ENCODE peak calls at places on chromosomes 7 and 10, in eight cellular contexts. One of them, this sample, is unnamed.

GRCh38 chr10:97016728-97017473 is 168.9 kb downstream of the SLIT1 start:
- DNase-seq in GM23338: peak
- DNase-seq in CD8-positive, alpha-beta T cell: no peak
- DNase-seq in SW480: no peak
- DNase-seq in heart left ventricle: no peak
- DNase-seq in H7: peak
- DNase-seq in ureter: no peak
- DNase-seq in activated naive CD8-positive, alpha-beta T cell treated with anti-CD3 and anti-CD28 coated beads, Interleukin-2, amount 10 ng/mL, durations not matched to agents 7 days and 5 days: peak
- DNase-seq in this sample: no peak

GRCh38 chr10:21518629-21519321 is 6.7 kb downstream of the SKIDA1 start:
- DNase-seq in heart left ventricle: no peak
- DNase-seq in CD8-positive, alpha-beta T cell: no peak
- DNase-seq in activated naive CD8-positive, alpha-beta T cell treated with anti-CD3 and anti-CD28 coated beads, Interleukin-2, amount 10 ng/mL, durations not matched to agents 7 days and 5 days: no peak
- DNase-seq in SW480: no peak
- DNase-seq in ureter: no peak
- DNase-seq in GM23338: no peak
- DNase-seq in H7: no peak
- DNase-seq in this sample: no peak

GRCh38 chr10:239109-239508 is 103.9 kb downstream of the ZMYND11 start:
- DNase-seq in SW480: no peak
- DNase-seq in heart left ventricle: no peak
- DNase-seq in activated naive CD8-positive, alpha-beta T cell treated with anti-CD3 and anti-CD28 coated beads, Interleukin-2, amount 10 ng/mL, durations not matched to agents 7 days and 5 days: no peak
- DNase-seq in H7: no peak
- DNase-seq in GM23338: no peak
- DNase-seq in ureter: no peak
- DNase-seq in CD8-positive, alpha-beta T cell: no peak
- DNase-seq in this sample: no peak

GRCh38 chr7:65239707-65240352 is 133.8 kb upstream of the ZNF92 start:
- DNase-seq in ureter: no peak
- DNase-seq in activated naive CD8-positive, alpha-beta T cell treated with anti-CD3 and anti-CD28 coated beads, Interleukin-2, amount 10 ng/mL, durations not matched to agents 7 days and 5 days: no peak
- DNase-seq in heart left ventricle: no peak
- DNase-seq in GM23338: peak
- DNase-seq in SW480: peak
- DNase-seq in H7: peak
- DNase-seq in CD8-positive, alpha-beta T cell: no peak
- DNase-seq in this sample: no peak

GRCh38 chr7:151249034-151249731 is 689 bp upstream of the SMARCD3 start:
- DNase-seq in SW480: peak
- DNase-seq in H7: peak
- DNase-seq in activated naive CD8-positive, alpha-beta T cell treated with anti-CD3 and anti-CD28 coated beads, Interleukin-2, amount 10 ng/mL, durations not matched to agents 7 days and 5 days: peak
- DNase-seq in CD8-positive, alpha-beta T cell: no peak
- DNase-seq in ureter: peak
- DNase-seq in GM23338: peak
- DNase-seq in heart left ventricle: peak
- DNase-seq in this sample: no peak

GRCh38 chr10:71774916-71775702 is 1.8 kb upstream of the VSIR start:
- DNase-seq in SW480: no peak
- DNase-seq in CD8-positive, alpha-beta T cell: no peak
- DNase-seq in ureter: no peak
- DNase-seq in H7: no peak
- DNase-seq in activated naive CD8-positive, alpha-beta T cell treated with anti-CD3 and anti-CD28 coated beads, Interleukin-2, amount 10 ng/mL, durations not matched to agents 7 days and 5 days: no peak
- DNase-seq in GM23338: no peak
- DNase-seq in heart left ventricle: peak
- DNase-seq in this sample: no peak

GRCh38 chr7:158034571-158034970 is 553.1 kb downstream of the PTPRN2 start:
- DNase-seq in H7: no peak
- DNase-seq in GM23338: no peak
- DNase-seq in CD8-positive, alpha-beta T cell: no peak
- DNase-seq in activated naive CD8-positive, alpha-beta T cell treated with anti-CD3 and anti-CD28 coated beads, Interleukin-2, amount 10 ng/mL, durations not matched to agents 7 days and 5 days: no peak
- DNase-seq in ureter: no peak
- DNase-seq in heart left ventricle: no peak
- DNase-seq in SW480: no peak
- DNase-seq in this sample: no peak

GRCh38 chr7:106309352-106309751 is 24.6 kb upstream of the NAMPT start:
- DNase-seq in GM23338: no peak
- DNase-seq in H7: no peak
- DNase-seq in activated naive CD8-positive, alpha-beta T cell treated with anti-CD3 and anti-CD28 coated beads, Interleukin-2, amount 10 ng/mL, durations not matched to agents 7 days and 5 days: no peak
- DNase-seq in ureter: no peak
- DNase-seq in CD8-positive, alpha-beta T cell: no peak
- DNase-seq in SW480: no peak
- DNase-seq in heart left ventricle: no peak
- DNase-seq in this sample: no peak

GRCh38 chr10:22821501-22821900 is 106.4 kb upstream of the ARMC3 start:
- DNase-seq in SW480: no peak
- DNase-seq in GM23338: no peak
- DNase-seq in activated naive CD8-positive, alpha-beta T cell treated with anti-CD3 and anti-CD28 coated beads, Interleukin-2, amount 10 ng/mL, durations not matched to agents 7 days and 5 days: no peak
- DNase-seq in heart left ventricle: no peak
- DNase-seq in H7: no peak
- DNase-seq in ureter: no peak
- DNase-seq in CD8-positive, alpha-beta T cell: no peak
- DNase-seq in this sample: no peak

GRCh38 chr10:114779803-114780609 is 41.6 kb upstream of the FHIP2A start:
- DNase-seq in CD8-positive, alpha-beta T cell: no peak
- DNase-seq in heart left ventricle: no peak
- DNase-seq in H7: no peak
- DNase-seq in ureter: peak
- DNase-seq in activated naive CD8-positive, alpha-beta T cell treated with anti-CD3 and anti-CD28 coated beads, Interleukin-2, amount 10 ng/mL, durations not matched to agents 7 days and 5 days: no peak
- DNase-seq in SW480: peak
- DNase-seq in GM23338: no peak
- DNase-seq in this sample: no peak

GRCh38 chr7:46229409-46229808 is 308.3 kb upstream of the IGFBP3 start:
- DNase-seq in CD8-positive, alpha-beta T cell: no peak
- DNase-seq in ureter: no peak
- DNase-seq in H7: no peak
- DNase-seq in GM23338: no peak
- DNase-seq in heart left ventricle: no peak
- DNase-seq in SW480: no peak
- DNase-seq in activated naive CD8-positive, alpha-beta T cell treated with anti-CD3 and anti-CD28 coated beads, Interleukin-2, amount 10 ng/mL, durations not matched to agents 7 days and 5 days: no peak
- DNase-seq in this sample: no peak

GRCh38 chr10:11227103-11227502 is 209.4 kb downstream of the CELF2 start:
- DNase-seq in SW480: no peak
- DNase-seq in CD8-positive, alpha-beta T cell: no peak
- DNase-seq in heart left ventricle: no peak
- DNase-seq in GM23338: no peak
- DNase-seq in activated naive CD8-positive, alpha-beta T cell treated with anti-CD3 and anti-CD28 coated beads, Interleukin-2, amount 10 ng/mL, durations not matched to agents 7 days and 5 days: no peak
- DNase-seq in ureter: no peak
- DNase-seq in H7: no peak
- DNase-seq in this sample: no peak

GRCh38 chr7:104133238-104133637 is 74.6 kb downstream of the ORC5 start:
- DNase-seq in GM23338: no peak
- DNase-seq in H7: no peak
- DNase-seq in ureter: no peak
- DNase-seq in CD8-positive, alpha-beta T cell: no peak
- DNase-seq in heart left ventricle: no peak
- DNase-seq in activated naive CD8-positive, alpha-beta T cell treated with anti-CD3 and anti-CD28 coated beads, Interleukin-2, amount 10 ng/mL, durations not matched to agents 7 days and 5 days: no peak
- DNase-seq in SW480: no peak
- DNase-seq in this sample: no peak

GRCh38 chr10:13681528-13681927 is 94.8 kb downstream of the PRPF18 start:
- DNase-seq in activated naive CD8-positive, alpha-beta T cell treated with anti-CD3 and anti-CD28 coated beads, Interleukin-2, amount 10 ng/mL, durations not matched to agents 7 days and 5 days: no peak
- DNase-seq in heart left ventricle: no peak
- DNase-seq in H7: no peak
- DNase-seq in SW480: no peak
- DNase-seq in GM23338: no peak
- DNase-seq in CD8-positive, alpha-beta T cell: no peak
- DNase-seq in ureter: no peak
- DNase-seq in this sample: no peak

GRCh38 chr10:76647276-76647675 is 990.3 kb downstream of the KCNMA1 start:
- DNase-seq in ureter: no peak
- DNase-seq in activated naive CD8-positive, alpha-beta T cell treated with anti-CD3 and anti-CD28 coated beads, Interleukin-2, amount 10 ng/mL, durations not matched to agents 7 days and 5 days: no peak
- DNase-seq in SW480: peak
- DNase-seq in heart left ventricle: no peak
- DNase-seq in H7: no peak
- DNase-seq in GM23338: no peak
- DNase-seq in CD8-positive, alpha-beta T cell: no peak
- DNase-seq in this sample: no peak

GRCh38 chr10:103547391-103547946 is 54.0 kb downstream of the NEURL1 start:
- DNase-seq in H7: peak
- DNase-seq in heart left ventricle: no peak
- DNase-seq in SW480: no peak
- DNase-seq in GM23338: no peak
- DNase-seq in ureter: no peak
- DNase-seq in activated naive CD8-positive, alpha-beta T cell treated with anti-CD3 and anti-CD28 coated beads, Interleukin-2, amount 10 ng/mL, durations not matched to agents 7 days and 5 days: no peak
- DNase-seq in CD8-positive, alpha-beta T cell: no peak
- DNase-seq in this sample: no peak

GRCh38 chr7:16028103-16028502 is 341.6 kb upstream of the MEOX2 start:
- DNase-seq in GM23338: peak
- DNase-seq in ureter: no peak
- DNase-seq in heart left ventricle: no peak
- DNase-seq in activated naive CD8-positive, alpha-beta T cell treated with anti-CD3 and anti-CD28 coated beads, Interleukin-2, amount 10 ng/mL, durations not matched to agents 7 days and 5 days: no peak
- DNase-seq in SW480: no peak
- DNase-seq in H7: no peak
- DNase-seq in CD8-positive, alpha-beta T cell: no peak
- DNase-seq in this sample: no peak

GRCh38 chr7:43362652-43363428 is 220.1 kb upstream of the STK17A start:
- DNase-seq in GM23338: no peak
- DNase-seq in ureter: no peak
- DNase-seq in H7: no peak
- DNase-seq in activated naive CD8-positive, alpha-beta T cell treated with anti-CD3 and anti-CD28 coated beads, Interleukin-2, amount 10 ng/mL, durations not matched to agents 7 days and 5 days: no peak
- DNase-seq in SW480: no peak
- DNase-seq in heart left ventricle: no peak
- DNase-seq in CD8-positive, alpha-beta T cell: no peak
- DNase-seq in this sample: no peak

GRCh38 chr10:9668411-9668810 is 1349.3 kb upstream of the CELF2 start:
- DNase-seq in heart left ventricle: no peak
- DNase-seq in ureter: no peak
- DNase-seq in SW480: no peak
- DNase-seq in H7: no peak
- DNase-seq in CD8-positive, alpha-beta T cell: no peak
- DNase-seq in GM23338: no peak
- DNase-seq in activated naive CD8-positive, alpha-beta T cell treated with anti-CD3 and anti-CD28 coated beads, Interleukin-2, amount 10 ng/mL, durations not matched to agents 7 days and 5 days: no peak
- DNase-seq in this sample: no peak

GRCh38 chr10:30553625-30554442 is 75.7 kb downstream of the LYZL2 start:
- DNase-seq in ureter: peak
- DNase-seq in SW480: no peak
- DNase-seq in GM23338: peak
- DNase-seq in CD8-positive, alpha-beta T cell: no peak
- DNase-seq in activated naive CD8-positive, alpha-beta T cell treated with anti-CD3 and anti-CD28 coated beads, Interleukin-2, amount 10 ng/mL, durations not matched to agents 7 days and 5 days: no peak
- DNase-seq in heart left ventricle: peak
- DNase-seq in H7: peak
- DNase-seq in this sample: peak

GRCh38 chr10:131570716-131571307 is 259.3 kb upstream of the TCERG1L start:
- DNase-seq in CD8-positive, alpha-beta T cell: no peak
- DNase-seq in GM23338: no peak
- DNase-seq in activated naive CD8-positive, alpha-beta T cell treated with anti-CD3 and anti-CD28 coated beads, Interleukin-2, amount 10 ng/mL, durations not matched to agents 7 days and 5 days: no peak
- DNase-seq in H7: no peak
- DNase-seq in ureter: peak
- DNase-seq in heart left ventricle: no peak
- DNase-seq in SW480: no peak
- DNase-seq in this sample: no peak

GRCh38 chr7:1555046-1555812 is 776 bp downstream of the TMEM184A start:
- DNase-seq in heart left ventricle: no peak
- DNase-seq in activated naive CD8-positive, alpha-beta T cell treated with anti-CD3 and anti-CD28 coated beads, Interleukin-2, amount 10 ng/mL, durations not matched to agents 7 days and 5 days: no peak
- DNase-seq in GM23338: peak
- DNase-seq in ureter: peak
- DNase-seq in CD8-positive, alpha-beta T cell: no peak
- DNase-seq in H7: peak
- DNase-seq in SW480: peak
- DNase-seq in this sample: no peak

GRCh38 chr7:42332605-42333222 is 95.7 kb upstream of the GLI3 start:
- DNase-seq in ureter: no peak
- DNase-seq in SW480: no peak
- DNase-seq in CD8-positive, alpha-beta T cell: no peak
- DNase-seq in heart left ventricle: no peak
- DNase-seq in activated naive CD8-positive, alpha-beta T cell treated with anti-CD3 and anti-CD28 coated beads, Interleukin-2, amount 10 ng/mL, durations not matched to agents 7 days and 5 days: no peak
- DNase-seq in GM23338: no peak
- DNase-seq in H7: no peak
- DNase-seq in this sample: no peak

GRCh38 chr10:78053201-78053868 is 19.7 kb downstream of the RPS24 start:
- DNase-seq in ureter: no peak
- DNase-seq in GM23338: no peak
- DNase-seq in activated naive CD8-positive, alpha-beta T cell treated with anti-CD3 and anti-CD28 coated beads, Interleukin-2, amount 10 ng/mL, durations not matched to agents 7 days and 5 days: no peak
- DNase-seq in heart left ventricle: no peak
- DNase-seq in CD8-positive, alpha-beta T cell: no peak
- DNase-seq in SW480: no peak
- DNase-seq in H7: no peak
- DNase-seq in this sample: no peak

GRCh38 chr7:35685781-35686180 is 9.2 kb downstream of the HERPUD2 start:
- DNase-seq in H7: no peak
- DNase-seq in ureter: no peak
- DNase-seq in SW480: no peak
- DNase-seq in heart left ventricle: no peak
- DNase-seq in CD8-positive, alpha-beta T cell: no peak
- DNase-seq in GM23338: no peak
- DNase-seq in activated naive CD8-positive, alpha-beta T cell treated with anti-CD3 and anti-CD28 coated beads, Interleukin-2, amount 10 ng/mL, durations not matched to agents 7 days and 5 days: no peak
- DNase-seq in this sample: no peak

GRCh38 chr7:23594879-23595604 is 2.1 kb upstream of the CCDC126 start:
- DNase-seq in heart left ventricle: no peak
- DNase-seq in SW480: peak
- DNase-seq in activated naive CD8-positive, alpha-beta T cell treated with anti-CD3 and anti-CD28 coated beads, Interleukin-2, amount 10 ng/mL, durations not matched to agents 7 days and 5 days: no peak
- DNase-seq in CD8-positive, alpha-beta T cell: no peak
- DNase-seq in ureter: no peak
- DNase-seq in GM23338: no peak
- DNase-seq in H7: no peak
- DNase-seq in this sample: no peak

GRCh38 chr10:126268104-126268900 is 120.0 kb downstream of the ADAM12 start:
- DNase-seq in GM23338: no peak
- DNase-seq in CD8-positive, alpha-beta T cell: no peak
- DNase-seq in ureter: no peak
- DNase-seq in heart left ventricle: no peak
- DNase-seq in activated naive CD8-positive, alpha-beta T cell treated with anti-CD3 and anti-CD28 coated beads, Interleukin-2, amount 10 ng/mL, durations not matched to agents 7 days and 5 days: no peak
- DNase-seq in SW480: no peak
- DNase-seq in H7: no peak
- DNase-seq in this sample: no peak

GRCh38 chr10:127046975-127047877 is 142.0 kb downstream of the DOCK1 start:
- DNase-seq in GM23338: no peak
- DNase-seq in H7: no peak
- DNase-seq in SW480: no peak
- DNase-seq in activated naive CD8-positive, alpha-beta T cell treated with anti-CD3 and anti-CD28 coated beads, Interleukin-2, amount 10 ng/mL, durations not matched to agents 7 days and 5 days: no peak
- DNase-seq in CD8-positive, alpha-beta T cell: no peak
- DNase-seq in heart left ventricle: no peak
- DNase-seq in ureter: no peak
- DNase-seq in this sample: no peak

GRCh38 chr10:5557799-5558771 is 33.3 kb downstream of the CALML3 start:
- DNase-seq in ureter: peak
- DNase-seq in heart left ventricle: no peak
- DNase-seq in GM23338: peak
- DNase-seq in CD8-positive, alpha-beta T cell: no peak
- DNase-seq in H7: peak
- DNase-seq in activated naive CD8-positive, alpha-beta T cell treated with anti-CD3 and anti-CD28 coated beads, Interleukin-2, amount 10 ng/mL, durations not matched to agents 7 days and 5 days: peak
- DNase-seq in SW480: no peak
- DNase-seq in this sample: no peak

GRCh38 chr7:105439174-105439893 is 50.6 kb upstream of the SRPK2 start:
- DNase-seq in ureter: no peak
- DNase-seq in H7: peak
- DNase-seq in CD8-positive, alpha-beta T cell: no peak
- DNase-seq in GM23338: no peak
- DNase-seq in heart left ventricle: no peak
- DNase-seq in activated naive CD8-positive, alpha-beta T cell treated with anti-CD3 and anti-CD28 coated beads, Interleukin-2, amount 10 ng/mL, durations not matched to agents 7 days and 5 days: no peak
- DNase-seq in SW480: peak
- DNase-seq in this sample: no peak

GRCh38 chr10:61179734-61180133 is 235.7 kb upstream of the RHOBTB1 start:
- DNase-seq in heart left ventricle: no peak
- DNase-seq in GM23338: no peak
- DNase-seq in activated naive CD8-positive, alpha-beta T cell treated with anti-CD3 and anti-CD28 coated beads, Interleukin-2, amount 10 ng/mL, durations not matched to agents 7 days and 5 days: no peak
- DNase-seq in CD8-positive, alpha-beta T cell: no peak
- DNase-seq in SW480: no peak
- DNase-seq in ureter: no peak
- DNase-seq in H7: no peak
- DNase-seq in this sample: no peak

GRCh38 chr10:119078422-119079179 is 2.0 kb downstream of the EIF3A start:
- DNase-seq in GM23338: no peak
- DNase-seq in heart left ventricle: no peak
- DNase-seq in H7: no peak
- DNase-seq in activated naive CD8-positive, alpha-beta T cell treated with anti-CD3 and anti-CD28 coated beads, Interleukin-2, amount 10 ng/mL, durations not matched to agents 7 days and 5 days: no peak
- DNase-seq in SW480: no peak
- DNase-seq in ureter: no peak
- DNase-seq in CD8-positive, alpha-beta T cell: no peak
- DNase-seq in this sample: no peak

GRCh38 chr7:77409739-77410545 is 6.2 kb downstream of the GSAP start:
- DNase-seq in SW480: no peak
- DNase-seq in ureter: no peak
- DNase-seq in CD8-positive, alpha-beta T cell: no peak
- DNase-seq in activated naive CD8-positive, alpha-beta T cell treated with anti-CD3 and anti-CD28 coated beads, Interleukin-2, amount 10 ng/mL, durations not matched to agents 7 days and 5 days: no peak
- DNase-seq in H7: no peak
- DNase-seq in GM23338: no peak
- DNase-seq in heart left ventricle: no peak
- DNase-seq in this sample: no peak

GRCh38 chr10:118567701-118568248 is 27.7 kb downstream of the PRLHR start:
- DNase-seq in H7: no peak
- DNase-seq in CD8-positive, alpha-beta T cell: no peak
- DNase-seq in GM23338: no peak
- DNase-seq in activated naive CD8-positive, alpha-beta T cell treated with anti-CD3 and anti-CD28 coated beads, Interleukin-2, amount 10 ng/mL, durations not matched to agents 7 days and 5 days: no peak
- DNase-seq in ureter: no peak
- DNase-seq in heart left ventricle: no peak
- DNase-seq in SW480: no peak
- DNase-seq in this sample: no peak